ENCODE peak calls at places on chromosomes 13 and 19, in seven cellular contexts. One of them, this sample, is unnamed.

GRCh38 chr19:54164369-54165068 is 5.0 kb upstream of the LENG1 start:
- DNase-seq in stimulated activated CD4-positive, alpha-beta T cell treated with anti-CD3 and anti-CD28 coated beads, Interleukin-2, amount 100 ng/mL, for 48 hours: peak
- DNase-seq in brain microvascular endothelial cell: no peak
- DNase-seq in T-helper 17 cell: peak
- DNase-seq in colonic mucosa: peak
- DNase-seq in anterior cingulate cortex: no peak
- DNase-seq in M059J: no peak
- DNase-seq in this sample: no peak

GRCh38 chr19:5103812-5104410 is 135.0 kb downstream of the KDM4B start:
- DNase-seq in stimulated activated CD4-positive, alpha-beta T cell treated with anti-CD3 and anti-CD28 coated beads, Interleukin-2, amount 100 ng/mL, for 48 hours: no peak
- DNase-seq in brain microvascular endothelial cell: no peak
- DNase-seq in T-helper 17 cell: no peak
- DNase-seq in colonic mucosa: no peak
- DNase-seq in anterior cingulate cortex: no peak
- DNase-seq in M059J: no peak
- DNase-seq in this sample: no peak

GRCh38 chr19:56314018-56314583 is 538 bp downstream of the ZSCAN5A start:
- DNase-seq in stimulated activated CD4-positive, alpha-beta T cell treated with anti-CD3 and anti-CD28 coated beads, Interleukin-2, amount 100 ng/mL, for 48 hours: no peak
- DNase-seq in brain microvascular endothelial cell: peak
- DNase-seq in T-helper 17 cell: no peak
- DNase-seq in colonic mucosa: no peak
- DNase-seq in anterior cingulate cortex: no peak
- DNase-seq in M059J: no peak
- DNase-seq in this sample: no peak

GRCh38 chr13:97328222-97328790 is 105.7 kb upstream of the RAP2A start:
- DNase-seq in stimulated activated CD4-positive, alpha-beta T cell treated with anti-CD3 and anti-CD28 coated beads, Interleukin-2, amount 100 ng/mL, for 48 hours: no peak
- DNase-seq in brain microvascular endothelial cell: peak
- DNase-seq in T-helper 17 cell: no peak
- DNase-seq in colonic mucosa: no peak
- DNase-seq in anterior cingulate cortex: no peak
- DNase-seq in M059J: peak
- DNase-seq in this sample: no peak

GRCh38 chr13:42474954-42475353 is 99.0 kb upstream of the TNFSF11 start:
- DNase-seq in stimulated activated CD4-positive, alpha-beta T cell treated with anti-CD3 and anti-CD28 coated beads, Interleukin-2, amount 100 ng/mL, for 48 hours: no peak
- DNase-seq in brain microvascular endothelial cell: peak
- DNase-seq in T-helper 17 cell: no peak
- DNase-seq in colonic mucosa: no peak
- DNase-seq in anterior cingulate cortex: no peak
- DNase-seq in M059J: no peak
- DNase-seq in this sample: peak

GRCh38 chr13:97844151-97844550 is 109.3 kb upstream of the IPO5 start:
- DNase-seq in stimulated activated CD4-positive, alpha-beta T cell treated with anti-CD3 and anti-CD28 coated beads, Interleukin-2, amount 100 ng/mL, for 48 hours: no peak
- DNase-seq in brain microvascular endothelial cell: peak
- DNase-seq in T-helper 17 cell: no peak
- DNase-seq in colonic mucosa: no peak
- DNase-seq in anterior cingulate cortex: no peak
- DNase-seq in M059J: peak
- DNase-seq in this sample: no peak

GRCh38 chr13:60329221-60329983 is 67.6 kb upstream of the TDRD3 start:
- DNase-seq in stimulated activated CD4-positive, alpha-beta T cell treated with anti-CD3 and anti-CD28 coated beads, Interleukin-2, amount 100 ng/mL, for 48 hours: no peak
- DNase-seq in brain microvascular endothelial cell: peak
- DNase-seq in T-helper 17 cell: no peak
- DNase-seq in colonic mucosa: peak
- DNase-seq in anterior cingulate cortex: no peak
- DNase-seq in M059J: peak
- DNase-seq in this sample: peak

GRCh38 chr13:51246411-51247298 is 24.5 kb downstream of the FAM124A start:
- DNase-seq in stimulated activated CD4-positive, alpha-beta T cell treated with anti-CD3 and anti-CD28 coated beads, Interleukin-2, amount 100 ng/mL, for 48 hours: no peak
- DNase-seq in brain microvascular endothelial cell: no peak
- DNase-seq in T-helper 17 cell: no peak
- DNase-seq in colonic mucosa: no peak
- DNase-seq in anterior cingulate cortex: peak
- DNase-seq in M059J: no peak
- DNase-seq in this sample: no peak

GRCh38 chr19:39032164-39032918 is at the start of gene FBXO27:
- DNase-seq in stimulated activated CD4-positive, alpha-beta T cell treated with anti-CD3 and anti-CD28 coated beads, Interleukin-2, amount 100 ng/mL, for 48 hours: no peak
- DNase-seq in brain microvascular endothelial cell: no peak
- DNase-seq in T-helper 17 cell: no peak
- DNase-seq in colonic mucosa: peak
- DNase-seq in anterior cingulate cortex: peak
- DNase-seq in M059J: peak
- DNase-seq in this sample: no peak

GRCh38 chr13:33509642-33510229 is 224.2 kb upstream of the STARD13 start:
- DNase-seq in stimulated activated CD4-positive, alpha-beta T cell treated with anti-CD3 and anti-CD28 coated beads, Interleukin-2, amount 100 ng/mL, for 48 hours: no peak
- DNase-seq in brain microvascular endothelial cell: no peak
- DNase-seq in T-helper 17 cell: no peak
- DNase-seq in colonic mucosa: peak
- DNase-seq in anterior cingulate cortex: no peak
- DNase-seq in M059J: peak
- DNase-seq in this sample: no peak

GRCh38 chr13:100767192-100767591 is 92.6 kb upstream of the TMTC4 start:
- DNase-seq in stimulated activated CD4-positive, alpha-beta T cell treated with anti-CD3 and anti-CD28 coated beads, Interleukin-2, amount 100 ng/mL, for 48 hours: no peak
- DNase-seq in brain microvascular endothelial cell: no peak
- DNase-seq in T-helper 17 cell: no peak
- DNase-seq in colonic mucosa: no peak
- DNase-seq in anterior cingulate cortex: no peak
- DNase-seq in M059J: no peak
- DNase-seq in this sample: no peak

GRCh38 chr19:23855676-23856075 is 59.0 kb upstream of the ZNF726 start:
- DNase-seq in stimulated activated CD4-positive, alpha-beta T cell treated with anti-CD3 and anti-CD28 coated beads, Interleukin-2, amount 100 ng/mL, for 48 hours: no peak
- DNase-seq in brain microvascular endothelial cell: no peak
- DNase-seq in T-helper 17 cell: no peak
- DNase-seq in colonic mucosa: no peak
- DNase-seq in anterior cingulate cortex: no peak
- DNase-seq in M059J: no peak
- DNase-seq in this sample: no peak

GRCh38 chr19:29302002-29302928 is 89.3 kb upstream of the UQCRFS1 start:
- DNase-seq in stimulated activated CD4-positive, alpha-beta T cell treated with anti-CD3 and anti-CD28 coated beads, Interleukin-2, amount 100 ng/mL, for 48 hours: no peak
- DNase-seq in brain microvascular endothelial cell: no peak
- DNase-seq in T-helper 17 cell: no peak
- DNase-seq in colonic mucosa: no peak
- DNase-seq in anterior cingulate cortex: no peak
- DNase-seq in M059J: peak
- DNase-seq in this sample: no peak

GRCh38 chr13:40452741-40453665 is 213.4 kb downstream of the FOXO1 start:
- DNase-seq in stimulated activated CD4-positive, alpha-beta T cell treated with anti-CD3 and anti-CD28 coated beads, Interleukin-2, amount 100 ng/mL, for 48 hours: no peak
- DNase-seq in brain microvascular endothelial cell: peak
- DNase-seq in T-helper 17 cell: no peak
- DNase-seq in colonic mucosa: no peak
- DNase-seq in anterior cingulate cortex: no peak
- DNase-seq in M059J: peak
- DNase-seq in this sample: no peak

GRCh38 chr19:12840091-12841079 is 2.1 kb downstream of the MAST1 start:
- DNase-seq in stimulated activated CD4-positive, alpha-beta T cell treated with anti-CD3 and anti-CD28 coated beads, Interleukin-2, amount 100 ng/mL, for 48 hours: peak
- DNase-seq in brain microvascular endothelial cell: peak
- DNase-seq in T-helper 17 cell: no peak
- DNase-seq in colonic mucosa: peak
- DNase-seq in anterior cingulate cortex: peak
- DNase-seq in M059J: peak
- DNase-seq in this sample: peak

GRCh38 chr13:42495751-42496150 is 78.2 kb upstream of the TNFSF11 start:
- DNase-seq in stimulated activated CD4-positive, alpha-beta T cell treated with anti-CD3 and anti-CD28 coated beads, Interleukin-2, amount 100 ng/mL, for 48 hours: no peak
- DNase-seq in brain microvascular endothelial cell: no peak
- DNase-seq in T-helper 17 cell: no peak
- DNase-seq in colonic mucosa: no peak
- DNase-seq in anterior cingulate cortex: no peak
- DNase-seq in M059J: no peak
- DNase-seq in this sample: no peak

GRCh38 chr19:51750381-51751124 is 1.1 kb downstream of the FPR1 start:
- DNase-seq in stimulated activated CD4-positive, alpha-beta T cell treated with anti-CD3 and anti-CD28 coated beads, Interleukin-2, amount 100 ng/mL, for 48 hours: no peak
- DNase-seq in brain microvascular endothelial cell: no peak
- DNase-seq in T-helper 17 cell: no peak
- DNase-seq in colonic mucosa: no peak
- DNase-seq in anterior cingulate cortex: no peak
- DNase-seq in M059J: peak
- DNase-seq in this sample: no peak

GRCh38 chr19:29666634-29667389 is 1.6 kb downstream of the PLEKHF1 start:
- DNase-seq in stimulated activated CD4-positive, alpha-beta T cell treated with anti-CD3 and anti-CD28 coated beads, Interleukin-2, amount 100 ng/mL, for 48 hours: no peak
- DNase-seq in brain microvascular endothelial cell: peak
- DNase-seq in T-helper 17 cell: no peak
- DNase-seq in colonic mucosa: peak
- DNase-seq in anterior cingulate cortex: no peak
- DNase-seq in M059J: peak
- DNase-seq in this sample: no peak

GRCh38 chr13:28059214-28059613 is 41.2 kb downstream of the FLT3 start:
- DNase-seq in stimulated activated CD4-positive, alpha-beta T cell treated with anti-CD3 and anti-CD28 coated beads, Interleukin-2, amount 100 ng/mL, for 48 hours: peak
- DNase-seq in brain microvascular endothelial cell: peak
- DNase-seq in T-helper 17 cell: no peak
- DNase-seq in colonic mucosa: peak
- DNase-seq in anterior cingulate cortex: no peak
- DNase-seq in M059J: no peak
- DNase-seq in this sample: peak

GRCh38 chr13:25682221-25682620 is 310.4 kb downstream of the ATP8A2 start:
- DNase-seq in stimulated activated CD4-positive, alpha-beta T cell treated with anti-CD3 and anti-CD28 coated beads, Interleukin-2, amount 100 ng/mL, for 48 hours: no peak
- DNase-seq in brain microvascular endothelial cell: no peak
- DNase-seq in T-helper 17 cell: no peak
- DNase-seq in colonic mucosa: no peak
- DNase-seq in anterior cingulate cortex: no peak
- DNase-seq in M059J: no peak
- DNase-seq in this sample: no peak

GRCh38 chr19:3480383-3481091 is at the start of gene SMIM24:
- DNase-seq in stimulated activated CD4-positive, alpha-beta T cell treated with anti-CD3 and anti-CD28 coated beads, Interleukin-2, amount 100 ng/mL, for 48 hours: no peak
- DNase-seq in brain microvascular endothelial cell: no peak
- DNase-seq in T-helper 17 cell: no peak
- DNase-seq in colonic mucosa: peak
- DNase-seq in anterior cingulate cortex: no peak
- DNase-seq in M059J: no peak
- DNase-seq in this sample: no peak

GRCh38 chr19:8334458-8335342 is 8.4 kb downstream of the KANK3 start:
- DNase-seq in stimulated activated CD4-positive, alpha-beta T cell treated with anti-CD3 and anti-CD28 coated beads, Interleukin-2, amount 100 ng/mL, for 48 hours: no peak
- DNase-seq in brain microvascular endothelial cell: no peak
- DNase-seq in T-helper 17 cell: no peak
- DNase-seq in colonic mucosa: peak
- DNase-seq in anterior cingulate cortex: no peak
- DNase-seq in M059J: peak
- DNase-seq in this sample: peak

GRCh38 chr13:106525865-106526264 is 9.6 kb downstream of the EFNB2 start:
- DNase-seq in stimulated activated CD4-positive, alpha-beta T cell treated with anti-CD3 and anti-CD28 coated beads, Interleukin-2, amount 100 ng/mL, for 48 hours: no peak
- DNase-seq in brain microvascular endothelial cell: no peak
- DNase-seq in T-helper 17 cell: no peak
- DNase-seq in colonic mucosa: peak
- DNase-seq in anterior cingulate cortex: no peak
- DNase-seq in M059J: no peak
- DNase-seq in this sample: no peak

GRCh38 chr13:44484562-44485164 is 91.5 kb downstream of the TSC22D1 start:
- DNase-seq in stimulated activated CD4-positive, alpha-beta T cell treated with anti-CD3 and anti-CD28 coated beads, Interleukin-2, amount 100 ng/mL, for 48 hours: no peak
- DNase-seq in brain microvascular endothelial cell: no peak
- DNase-seq in T-helper 17 cell: no peak
- DNase-seq in colonic mucosa: no peak
- DNase-seq in anterior cingulate cortex: no peak
- DNase-seq in M059J: no peak
- DNase-seq in this sample: no peak

GRCh38 chr19:40147693-40148347 is 43.4 kb upstream of the MAP3K10 start:
- DNase-seq in stimulated activated CD4-positive, alpha-beta T cell treated with anti-CD3 and anti-CD28 coated beads, Interleukin-2, amount 100 ng/mL, for 48 hours: no peak
- DNase-seq in brain microvascular endothelial cell: peak
- DNase-seq in T-helper 17 cell: no peak
- DNase-seq in colonic mucosa: no peak
- DNase-seq in anterior cingulate cortex: no peak
- DNase-seq in M059J: peak
- DNase-seq in this sample: peak

GRCh38 chr13:109821038-109821545 is 34.7 kb upstream of the IRS2 start:
- DNase-seq in stimulated activated CD4-positive, alpha-beta T cell treated with anti-CD3 and anti-CD28 coated beads, Interleukin-2, amount 100 ng/mL, for 48 hours: no peak
- DNase-seq in brain microvascular endothelial cell: no peak
- DNase-seq in T-helper 17 cell: no peak
- DNase-seq in colonic mucosa: no peak
- DNase-seq in anterior cingulate cortex: no peak
- DNase-seq in M059J: no peak
- DNase-seq in this sample: no peak

GRCh38 chr13:88670509-88670908 is 999.3 kb downstream of the SLITRK5 start:
- DNase-seq in stimulated activated CD4-positive, alpha-beta T cell treated with anti-CD3 and anti-CD28 coated beads, Interleukin-2, amount 100 ng/mL, for 48 hours: no peak
- DNase-seq in brain microvascular endothelial cell: no peak
- DNase-seq in T-helper 17 cell: no peak
- DNase-seq in colonic mucosa: no peak
- DNase-seq in anterior cingulate cortex: no peak
- DNase-seq in M059J: no peak
- DNase-seq in this sample: no peak

GRCh38 chr19:46520616-46521015 is 24.9 kb upstream of the PNMA8B start:
- DNase-seq in stimulated activated CD4-positive, alpha-beta T cell treated with anti-CD3 and anti-CD28 coated beads, Interleukin-2, amount 100 ng/mL, for 48 hours: no peak
- DNase-seq in brain microvascular endothelial cell: no peak
- DNase-seq in T-helper 17 cell: no peak
- DNase-seq in colonic mucosa: no peak
- DNase-seq in anterior cingulate cortex: no peak
- DNase-seq in M059J: no peak
- DNase-seq in this sample: no peak

GRCh38 chr13:108948269-108948671 is 318.9 kb downstream of the MYO16 start:
- DNase-seq in stimulated activated CD4-positive, alpha-beta T cell treated with anti-CD3 and anti-CD28 coated beads, Interleukin-2, amount 100 ng/mL, for 48 hours: no peak
- DNase-seq in brain microvascular endothelial cell: no peak
- DNase-seq in T-helper 17 cell: no peak
- DNase-seq in colonic mucosa: no peak
- DNase-seq in anterior cingulate cortex: no peak
- DNase-seq in M059J: no peak
- DNase-seq in this sample: no peak

GRCh38 chr19:58229255-58229639 is 533 bp downstream of the ZNF544 start:
- DNase-seq in stimulated activated CD4-positive, alpha-beta T cell treated with anti-CD3 and anti-CD28 coated beads, Interleukin-2, amount 100 ng/mL, for 48 hours: peak
- DNase-seq in brain microvascular endothelial cell: peak
- DNase-seq in T-helper 17 cell: no peak
- DNase-seq in colonic mucosa: no peak
- DNase-seq in anterior cingulate cortex: peak
- DNase-seq in M059J: peak
- DNase-seq in this sample: no peak

GRCh38 chr19:6059396-6059947 is 50.8 kb downstream of the RFX2 start:
- DNase-seq in stimulated activated CD4-positive, alpha-beta T cell treated with anti-CD3 and anti-CD28 coated beads, Interleukin-2, amount 100 ng/mL, for 48 hours: no peak
- DNase-seq in brain microvascular endothelial cell: no peak
- DNase-seq in T-helper 17 cell: no peak
- DNase-seq in colonic mucosa: no peak
- DNase-seq in anterior cingulate cortex: no peak
- DNase-seq in M059J: no peak
- DNase-seq in this sample: no peak

GRCh38 chr19:42276821-42277220 is 7.8 kb downstream of the CIC start:
- DNase-seq in stimulated activated CD4-positive, alpha-beta T cell treated with anti-CD3 and anti-CD28 coated beads, Interleukin-2, amount 100 ng/mL, for 48 hours: no peak
- DNase-seq in brain microvascular endothelial cell: no peak
- DNase-seq in T-helper 17 cell: no peak
- DNase-seq in colonic mucosa: no peak
- DNase-seq in anterior cingulate cortex: no peak
- DNase-seq in M059J: peak
- DNase-seq in this sample: no peak

GRCh38 chr19:49857834-49858590 is 7.1 kb downstream of the PTOV1 start:
- DNase-seq in stimulated activated CD4-positive, alpha-beta T cell treated with anti-CD3 and anti-CD28 coated beads, Interleukin-2, amount 100 ng/mL, for 48 hours: no peak
- DNase-seq in brain microvascular endothelial cell: no peak
- DNase-seq in T-helper 17 cell: no peak
- DNase-seq in colonic mucosa: no peak
- DNase-seq in anterior cingulate cortex: no peak
- DNase-seq in M059J: no peak
- DNase-seq in this sample: no peak

GRCh38 chr19:41930926-41931592 is 2.8 kb upstream of the ERFL start:
- DNase-seq in stimulated activated CD4-positive, alpha-beta T cell treated with anti-CD3 and anti-CD28 coated beads, Interleukin-2, amount 100 ng/mL, for 48 hours: no peak
- DNase-seq in brain microvascular endothelial cell: no peak
- DNase-seq in T-helper 17 cell: no peak
- DNase-seq in colonic mucosa: no peak
- DNase-seq in anterior cingulate cortex: no peak
- DNase-seq in M059J: no peak
- DNase-seq in this sample: no peak

GRCh38 chr19:850221-850978 is 1.7 kb upstream of the ELANE start:
- DNase-seq in stimulated activated CD4-positive, alpha-beta T cell treated with anti-CD3 and anti-CD28 coated beads, Interleukin-2, amount 100 ng/mL, for 48 hours: no peak
- DNase-seq in brain microvascular endothelial cell: peak
- DNase-seq in T-helper 17 cell: no peak
- DNase-seq in colonic mucosa: peak
- DNase-seq in anterior cingulate cortex: no peak
- DNase-seq in M059J: peak
- DNase-seq in this sample: peak